ENCODE peak calls at places on chromosome 14, in eight cellular contexts. V is heart left ventricle, R is esophagus squamous epithelium, W is right lobe of liver, E is astrocyte, F is lower lobe of right lung, L is PC-3, C is prostate gland. P is an unnamed sample. For H3K36me3 and H3K27me3, the result is how much of the 10 kb centered on the place peaks cover.

GRCh38 chr14:34203271-34203722 is 252.4 kb upstream of the EGLN3 start:
- DNase-seq in V (no peak), R (no peak), W (no peak), E (peak), F (no peak), L (peak), C (peak), P (no peak)

GRCh38 chr14:85122690-85123089 is 407.3 kb upstream of the FLRT2 start:
- DNase-seq in V (no peak), R (no peak), W (no peak), E (peak), F (no peak), L (peak), C (peak), P (no peak)

GRCh38 chr14:51457858-51458562 is 193.7 kb upstream of the FRMD6 start:
- DNase-seq in V (no peak), R (no peak), W (no peak), E (no peak), F (no peak), L (peak), C (no peak), P (no peak)

GRCh38 chr14:102292446-102292845 is 12.5 kb downstream of the MOK start:
- DNase-seq in V (no peak), R (no peak), W (no peak), E (no peak), F (no peak), L (no peak), C (no peak), P (no peak)

GRCh38 chr14:59890676-59891075 is 20.1 kb upstream of the RTN1 start:
- DNase-seq in V (no peak), R (no peak), W (no peak), E (no peak), F (no peak), L (no peak), C (no peak), P (no peak)

GRCh38 chr14:85471744-85472143 is 58.2 kb upstream of the FLRT2 start:
- DNase-seq in V (no peak), R (no peak), W (no peak), E (peak), F (no peak), L (peak), C (no peak), P (peak)

GRCh38 chr14:74085047-74085637 is 386 bp downstream of the LIN52 start:
- DNase-seq in V (no peak), R (no peak), W (no peak), E (peak), F (no peak), L (peak), C (no peak), P (no peak)

GRCh38 chr14:45144658-45145057 is 8.9 kb downstream of the FANCM start:
- DNase-seq in V (no peak), R (no peak), W (no peak), E (no peak), F (no peak), L (no peak), C (no peak), P (no peak)

GRCh38 chr14:51201890-51202289 is 38.2 kb upstream of the TMX1 start:
- DNase-seq in V (no peak), R (no peak), W (no peak), E (no peak), F (no peak), L (no peak), C (no peak), P (no peak)

GRCh38 chr14:64880382-64881121 is 845 bp upstream of the SPTB start:
- DNase-seq in V (peak), R (no peak), W (peak), E (no peak), F (peak), L (peak), C (peak), P (no peak)

GRCh38 chr14:100033347-100034052 is 31.7 kb upstream of the EVL start:
- DNase-seq in V (no peak), R (no peak), W (no peak), E (no peak), F (no peak), L (peak), C (no peak), P (no peak)

GRCh38 chr14:50333010-50333409 is 20.9 kb downstream of the DMAC2L start:
- DNase-seq in V (no peak), R (no peak), W (no peak), E (peak), F (no peak), L (peak), C (no peak), P (peak)

GRCh38 chr14:50230601-50231474 is 540 bp downstream of the SOS2 start:
- DNase-seq in V (peak), R (no peak), W (peak), E (peak), F (peak), L (peak), C (peak), P (peak)

GRCh38 chr14:52553002-52553670 is 500 bp downstream of the GPR137C start:
- DNase-seq in V (peak), R (no peak), W (peak), E (no peak), F (peak), L (peak), C (peak), P (peak)

GRCh38 chr14:78405071-78405856 is 235.1 kb downstream of the NRXN3 start:
- DNase-seq in V (no peak), R (no peak), W (no peak), E (no peak), F (no peak), L (no peak), C (no peak), P (no peak)

GRCh38 chr14:94474581-94475031 is 1.4 kb downstream of the SERPINA9 start:
- DNase-seq in V (no peak), R (no peak), W (no peak), E (peak), F (no peak), L (no peak), C (no peak), P (no peak)

GRCh38 chr14:51118993-51119392 is 24.1 kb upstream of the TRIM9 start:
- DNase-seq in V (no peak), R (no peak), W (no peak), E (no peak), F (no peak), L (no peak), C (no peak), P (no peak)

GRCh38 chr14:68843471-68844209 is 50.8 kb upstream of the ZFP36L1 start:
- DNase-seq in V (peak), R (no peak), W (peak), E (no peak), F (peak), L (peak), C (peak), P (peak)

GRCh38 chr14:63134801-63135200 is 69.4 kb upstream of the RHOJ start:
- DNase-seq in V (no peak), R (no peak), W (no peak), E (peak), F (no peak), L (peak), C (no peak), P (no peak)

GRCh38 chr14:104436047-104436531 is 143.5 kb upstream of the C14orf180 start:
- DNase-seq in V (peak), R (no peak), W (peak), E (peak), F (peak), L (no peak), C (no peak), P (peak)

GRCh38 chr14:105450123-105450505 is 24.5 kb upstream of the CRIP2 start:
- DNase-seq in V (peak), R (no peak), W (no peak), E (no peak), F (no peak), L (no peak), C (no peak), P (no peak)
- H3K36me3 ChIP-seq in V (under half), R (under half), W (under half), E (under half), F (under half), L (under half), C (under half), P (under half)

DNA sequence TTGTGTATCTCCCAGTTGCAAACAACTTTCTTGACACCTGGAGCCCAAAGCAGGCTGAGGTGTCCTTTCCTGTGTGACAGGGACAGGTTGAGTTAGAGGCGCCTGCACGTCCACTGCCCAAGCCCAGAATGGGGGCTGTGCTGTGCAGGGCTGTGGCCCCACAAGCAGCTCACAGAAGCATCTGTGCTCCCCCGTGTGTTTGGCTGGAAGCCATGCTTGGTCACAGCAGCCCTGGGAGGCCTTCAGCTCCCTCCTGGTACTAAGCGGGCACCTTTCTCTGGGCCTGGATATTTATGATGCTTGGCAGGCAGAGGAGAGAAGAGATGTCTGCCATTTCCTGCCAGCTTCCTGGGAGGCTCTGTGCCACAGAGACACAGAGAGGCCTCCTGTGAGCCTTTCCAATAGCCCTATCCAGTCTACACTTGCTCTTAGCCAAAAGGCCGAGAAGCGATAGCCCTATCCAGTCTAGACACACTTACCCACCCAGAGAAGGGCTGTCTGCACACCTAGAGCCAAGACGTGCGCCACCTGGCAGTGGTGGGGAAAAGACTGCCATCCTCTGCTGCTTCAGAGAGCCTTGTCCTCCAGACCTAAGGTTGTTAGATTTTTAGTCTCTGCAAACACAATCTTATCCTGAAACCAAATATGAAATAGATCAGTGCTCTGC is 117.4 kb downstream of the GCH1 start:
- DNase-seq in V (no peak), R (no peak), W (peak), E (no peak), F (no peak), L (no peak), C (no peak), P (no peak)
- H3K4me3 ChIP-seq in V (no peak), R (no peak), W (no peak), E (no peak), F (no peak), L (no peak), C (no peak), P (no peak)

GRCh38 chr14:70186826-70187483 is 1.8 kb downstream of the SLC8A3 start:
- DNase-seq in V (no peak), R (no peak), W (no peak), E (no peak), F (no peak), L (no peak), C (no peak), P (no peak)

GRCh38 chr14:70188292-70188607 is 501 bp downstream of the SLC8A3 start:
- DNase-seq in V (no peak), R (no peak), W (no peak), E (no peak), F (no peak), L (no peak), C (no peak), P (peak)

GRCh38 chr14:70189678-70190077 is 927 bp upstream of the SLC8A3 start:
- DNase-seq in V (no peak), R (no peak), W (no peak), E (no peak), F (no peak), L (no peak), C (no peak), P (no peak)

GRCh38 chr14:70190156-70190555 is 1.4 kb upstream of the SLC8A3 start:
- DNase-seq in V (no peak), R (no peak), W (no peak), E (no peak), F (no peak), L (no peak), C (no peak), P (no peak)

GRCh38 chr14:70188608-70189540 is at the start of gene SLC8A3:
- DNase-seq in V (peak), R (no peak), W (no peak), E (peak), F (no peak), L (no peak), C (peak), P (peak)
- H3K27me3 ChIP-seq in V (under half), R (under half), W (under half), E (under half), F (under half), L (half or more), C (under half), P (under half)

DNA sequence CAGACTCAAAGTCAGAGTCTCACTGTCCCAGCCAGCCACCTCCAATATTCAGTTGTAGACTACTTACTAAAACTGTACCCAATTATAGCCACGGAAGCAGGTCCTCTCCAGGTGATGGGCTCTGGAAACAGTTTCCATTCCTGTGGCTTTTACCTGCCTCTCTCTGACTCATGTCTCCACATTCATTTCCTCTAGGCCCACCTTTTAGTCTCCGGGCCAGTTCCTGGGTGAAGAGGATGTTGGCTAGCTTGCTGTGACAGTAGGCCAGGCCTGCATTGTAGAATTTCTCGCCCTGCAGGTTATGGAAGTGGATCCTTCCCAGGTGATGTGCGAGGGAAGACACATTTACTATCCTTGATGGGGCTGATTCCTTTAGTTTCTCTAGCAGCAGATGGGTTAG is 5.6 kb downstream of the RDH11 start:
- DNase-seq in V (no peak), R (no peak), W (no peak), E (no peak), F (no peak), L (no peak), C (no peak), P (no peak)
- H3K36me3 ChIP-seq in V (half or more), R (under half), W (half or more), E (half or more), F (half or more), L (half or more), C (under half), P (under half)

DNA sequence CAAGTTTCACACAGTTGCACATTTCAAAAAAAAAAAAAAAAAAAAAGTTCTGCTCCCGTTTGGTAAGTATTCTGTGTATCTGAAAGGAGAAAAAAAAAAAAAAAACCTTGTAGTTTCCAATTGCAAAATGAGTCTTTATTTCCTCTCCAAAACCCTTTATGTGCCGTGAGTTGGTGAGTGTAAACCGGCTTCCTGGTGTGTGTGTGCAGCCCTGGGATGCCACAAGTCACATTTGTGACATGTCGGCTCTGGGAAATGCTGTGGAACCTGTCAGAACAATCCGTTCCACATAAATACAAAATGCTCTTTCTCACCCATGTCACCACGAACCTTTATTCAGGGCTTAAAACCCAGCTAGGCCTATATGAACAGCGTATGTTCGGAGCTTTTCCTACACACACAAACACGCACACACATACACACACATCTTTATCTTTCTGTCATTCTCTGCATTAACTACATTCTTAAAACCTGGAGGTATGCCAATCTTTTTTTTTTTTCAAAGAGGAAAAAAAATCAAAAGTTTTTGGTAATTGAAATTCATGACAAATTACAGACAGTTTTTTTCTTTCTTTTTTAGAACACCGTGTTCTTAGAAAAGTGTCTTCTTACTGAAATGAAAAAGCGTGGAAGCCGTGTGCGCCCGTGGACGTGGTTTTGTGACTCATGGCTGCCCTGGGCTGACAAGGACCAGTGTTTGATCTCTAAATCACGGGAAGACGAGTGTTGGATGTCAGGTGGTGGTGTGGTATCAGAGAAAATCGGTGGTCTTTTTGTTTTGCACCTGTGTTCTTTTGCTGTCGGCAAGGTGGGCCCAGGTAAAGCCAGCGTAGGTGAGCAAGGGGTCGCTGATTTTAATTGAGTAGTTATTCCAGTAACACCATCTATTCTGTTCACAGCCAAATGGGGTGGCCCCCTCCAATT is 612.0 kb downstream of the VRK1 start:
- DNase-seq in V (no peak), R (no peak), W (no peak), E (no peak), F (no peak), L (no peak), C (no peak), P (no peak)
- H3K4me3 ChIP-seq in V (no peak), R (no peak), W (no peak), E (no peak), F (no peak), L (no peak), C (no peak), P (no peak)

GRCh38 chr14:80468331-80469122 is 257.2 kb upstream of the DIO2 start:
- DNase-seq in V (no peak), R (no peak), W (no peak), E (no peak), F (no peak), L (no peak), C (peak), P (no peak)
- H3K27me3 ChIP-seq in V (under half), R (under half), W (under half), E (under half), F (under half), L (under half), C (under half), P (under half)

GRCh38 chr14:90272523-90272922 is 16.2 kb downstream of the PSMC1 start:
- DNase-seq in V (no peak), R (no peak), W (no peak), E (no peak), F (peak), L (no peak), C (no peak), P (no peak)
- H3K36me3 ChIP-seq in V (half or more), R (under half), W (half or more), E (half or more), F (half or more), L (under half), C (under half), P (under half)

GRCh38 chr14:91872517-91873470 is 5.5 kb upstream of the TC2N start:
- DNase-seq in V (no peak), R (no peak), W (peak), E (no peak), F (peak), L (peak), C (peak), P (peak)
- H3K4me3 ChIP-seq in V (no peak), R (peak), W (no peak), E (no peak), F (peak), L (no peak), C (no peak), P (no peak)

P was measured in MG63.